ENCODE peak calls at places on chromosome 22, in ten cellular contexts. N is PC-3; L is NCI-H748 treated with DMSO at 0.1 percent for 48 hours; T is NCI-H82; B is NCI-H1417; E is AML-193; G is left cardiac atrium; Q is NCI-H2029; O is WTC11; P is activated CD4-positive, alpha-beta T cell treated with anti-CD3 and anti-CD28 coated beads, Interleukin-2, amount 10 ng/mL, durations not matched to agents 7 days and 5 days. S is an unnamed sample.

GRCh38 chr22:49400136-49400865 is 427.4 kb downstream of the BRD1 start:
- DNase-seq in N (peak), O (no peak), E (no peak), G (no peak), P (no peak), B (no peak), Q (no peak), L (no peak), T (no peak), S (peak)

GRCh38 chr22:46798366-46799057 is 36.1 kb downstream of the TBC1D22A start:
- DNase-seq in O (peak), P (peak), E (peak), Q (peak), N (peak), L (peak), B (no peak), G (peak), T (peak), S (peak)

GRCh38 chr22:39215430-39216142 is 29.2 kb downstream of the PDGFB start:
- DNase-seq in T (peak), E (no peak), O (peak), N (no peak), P (peak), G (peak), Q (no peak), B (no peak), L (no peak), S (no peak)

GRCh38 chr22:25358421-25359170 is 139.2 kb downstream of the CRYBB2 start:
- DNase-seq in T (no peak), G (no peak), B (no peak), N (no peak), P (no peak), E (no peak), Q (no peak), L (no peak), O (no peak), S (no peak)

GRCh38 chr22:39664485-39665200 is 94.1 kb downstream of the CACNA1I start:
- DNase-seq in N (no peak), Q (no peak), P (peak), G (no peak), L (no peak), O (peak), E (no peak), B (no peak), T (peak), S (no peak)

GRCh38 chr22:47209077-47209514 is 446.6 kb downstream of the TBC1D22A start:
- DNase-seq in E (no peak), O (no peak), N (no peak), T (no peak), P (no peak), L (no peak), B (no peak), Q (no peak), G (no peak), S (no peak)

GRCh38 chr22:43253839-43254238 is 66.9 kb upstream of the TTLL12 start:
- DNase-seq in E (no peak), O (no peak), B (no peak), P (no peak), N (peak), G (no peak), L (no peak), T (no peak), Q (no peak), S (no peak)

GRCh38 chr22:44625981-44626687 is 75.9 kb upstream of the PRR5 start:
- DNase-seq in O (peak), L (peak), P (peak), G (peak), Q (peak), T (peak), E (peak), B (peak), N (peak), S (peak)

GRCh38 chr22:39475902-39476301 is 19.1 kb downstream of the MGAT3 start:
- DNase-seq in P (no peak), E (no peak), L (no peak), N (no peak), O (no peak), Q (no peak), G (no peak), T (peak), B (no peak), S (no peak)

GRCh38 chr22:33803371-33803770 is 116.9 kb downstream of the LARGE1 start:
- DNase-seq in B (no peak), T (no peak), Q (no peak), O (no peak), N (peak), G (no peak), P (no peak), E (no peak), L (no peak), S (peak)

GRCh38 chr22:31937328-31937727 is 7.0 kb upstream of the YWHAH start:
- DNase-seq in P (no peak), O (no peak), L (no peak), E (no peak), G (no peak), T (no peak), N (no peak), B (no peak), Q (no peak), S (no peak)

GRCh38 chr22:47589271-47590250 is 827.1 kb downstream of the TBC1D22A start:
- DNase-seq in P (no peak), Q (no peak), E (no peak), N (no peak), G (no peak), B (no peak), O (no peak), L (no peak), T (no peak), S (no peak)

GRCh38 chr22:33897621-33897910 is 22.7 kb downstream of the LARGE1 start:
- DNase-seq in Q (no peak), B (peak), N (no peak), T (peak), O (no peak), E (no peak), P (no peak), G (no peak), L (no peak), S (no peak)

GRCh38 chr22:23213031-23213555 is 32.8 kb downstream of the BCR start:
- DNase-seq in Q (no peak), O (no peak), P (no peak), G (no peak), N (no peak), T (no peak), L (no peak), B (no peak), E (no peak), S (no peak)

GRCh38 chr22:42632096-42632495 is 8.3 kb downstream of the ATP5MGL start:
- DNase-seq in N (no peak), E (no peak), B (no peak), P (no peak), O (no peak), Q (no peak), G (no peak), T (no peak), L (no peak), S (no peak)

GRCh38 chr22:24305260-24305692 is 34.6 kb downstream of the SPECC1L start:
- DNase-seq in N (peak), T (no peak), G (no peak), L (no peak), P (peak), Q (no peak), B (no peak), O (no peak), E (peak), S (no peak)

GRCh38 chr22:17930455-17931313 is 93.7 kb downstream of the MICAL3 start:
- DNase-seq in T (no peak), G (no peak), L (no peak), N (no peak), P (no peak), Q (no peak), O (no peak), B (no peak), E (no peak), S (no peak)

GRCh38 chr22:42695294-42695693 is 25.4 kb downstream of the A4GALT start:
- DNase-seq in E (no peak), G (no peak), T (no peak), O (no peak), N (no peak), B (no peak), Q (no peak), P (no peak), L (no peak), S (no peak)

GRCh38 chr22:43425976-43426785 is 14.4 kb downstream of the MPPED1 start:
- DNase-seq in T (no peak), O (no peak), B (no peak), P (no peak), N (no peak), E (no peak), L (no peak), G (no peak), Q (no peak), S (no peak)

GRCh38 chr22:29751139-29751538 is 15.7 kb downstream of the ZMAT5 start:
- DNase-seq in B (no peak), G (no peak), P (peak), T (peak), Q (no peak), E (peak), L (no peak), N (no peak), O (no peak), S (no peak)

GRCh38 chr22:44870021-44870420 is 117.6 kb downstream of the ARHGAP8 start:
- DNase-seq in Q (no peak), L (no peak), P (no peak), N (peak), T (peak), G (no peak), E (no peak), O (no peak), B (no peak), S (peak)

GRCh38 chr22:39292002-39292401 is 27.4 kb downstream of the RPL3 start:
- DNase-seq in L (no peak), O (no peak), P (no peak), N (peak), Q (no peak), E (no peak), B (no peak), G (no peak), T (no peak), S (no peak)